ENCODE peak calls at places on chromosomes 7 and 10, in five cellular contexts. Z is sigmoid colon; S is activated CD4-positive, alpha-beta T cell treated with anti-CD3 and anti-CD28 coated beads, Interleukin-2, amount 50 U/mL, for 4 hours; M is mesothelial cell of epicardium; R is testis. Q is an unnamed sample.

GRCh38 chr7:106372595-106373318 is 88.0 kb upstream of the NAMPT start:
- DNase-seq in Z (no peak), S (no peak), M (no peak), R (no peak), Q (no peak)

GRCh38 chr10:62426086-62426485 is 51.9 kb downstream of the ZNF365 start:
- DNase-seq in Z (no peak), S (no peak), M (no peak), R (no peak), Q (no peak)

GRCh38 chr7:77506899-77507298 is 30.2 kb upstream of the PTPN12 start:
- DNase-seq in Z (no peak), S (no peak), M (no peak), R (no peak), Q (no peak)

GRCh38 chr10:71371750-71372166 is 25.0 kb upstream of the CDH23 start:
- DNase-seq in Z (no peak), S (no peak), M (no peak), R (no peak), Q (no peak)

GRCh38 chr10:104589871-104590270 is 51.2 kb upstream of the SORCS3 start:
- DNase-seq in Z (no peak), S (no peak), M (no peak), R (no peak), Q (no peak)

GRCh38 chr10:22486431-22486830 is 141.1 kb downstream of the SPAG6 start:
- DNase-seq in Z (no peak), S (no peak), M (no peak), R (no peak), Q (no peak)

GRCh38 chr7:54888736-54889082 is 129.7 kb upstream of the SEC61G start:
- DNase-seq in Z (no peak), S (no peak), M (no peak), R (no peak), Q (no peak)

GRCh38 chr7:22193361-22194016 is 163.5 kb downstream of the RAPGEF5 start:
- DNase-seq in Z (peak), S (no peak), M (peak), R (peak), Q (peak)

GRCh38 chr7:116224492-116225098 is 14.3 kb downstream of the TES start:
- DNase-seq in Z (no peak), S (no peak), M (no peak), R (no peak), Q (no peak)

GRCh38 chr7:13949450-13949849 is 40.0 kb downstream of the ETV1 start:
- DNase-seq in Z (no peak), S (no peak), M (no peak), R (no peak), Q (no peak)

GRCh38 chr7:105656922-105657521 is 75.7 kb upstream of the EFCAB10 start:
- DNase-seq in Z (peak), S (peak), M (no peak), R (peak), Q (peak)

GRCh38 chr10:27890971-27891370 is 107.9 kb downstream of the ODAD2 start:
- DNase-seq in Z (no peak), S (no peak), M (no peak), R (no peak), Q (no peak)

GRCh38 chr10:87804939-87805569 is 13.0 kb downstream of the ATAD1 start:
- DNase-seq in Z (no peak), S (no peak), M (no peak), R (no peak), Q (no peak)

GRCh38 chr7:151139071-151139521 is 28.4 kb downstream of the GBX1 start:
- DNase-seq in Z (peak), S (no peak), M (no peak), R (peak), Q (no peak)

GRCh38 chr7:23349484-23350157 is 50.5 kb downstream of the MALSU1 start:
- DNase-seq in Z (no peak), S (no peak), M (no peak), R (no peak), Q (no peak)

GRCh38 chr7:117269417-117269816 is 53.4 kb downstream of the WNT2 start:
- DNase-seq in Z (no peak), S (no peak), M (no peak), R (no peak), Q (no peak)

GRCh38 chr10:97537186-97537869 is 35.3 kb upstream of the ANKRD2 start:
- DNase-seq in Z (no peak), S (no peak), M (no peak), R (no peak), Q (no peak)

GRCh38 chr7:37578350-37578749 is 105.2 kb upstream of the GPR141 start:
- DNase-seq in Z (no peak), S (no peak), M (no peak), R (no peak), Q (no peak)

GRCh38 chr10:95475003-95475383 is 86.2 kb downstream of the SORBS1 start:
- DNase-seq in Z (no peak), S (no peak), M (no peak), R (no peak), Q (no peak)

GRCh38 chr7:145030754-145031153 is 194.9 kb upstream of the TPK1 start:
- DNase-seq in Z (no peak), S (no peak), M (no peak), R (no peak), Q (no peak)

GRCh38 chr7:47100815-47101435 is 481.0 kb downstream of the TNS3 start:
- DNase-seq in Z (no peak), S (no peak), M (no peak), R (peak), Q (peak)

GRCh38 chr10:132921086-132921485 is 21.3 kb downstream of the CFAP46 start:
- DNase-seq in Z (no peak), S (no peak), M (no peak), R (no peak), Q (no peak)

GRCh38 chr10:129853236-129853946 is 110.7 kb downstream of the EBF3 start:
- DNase-seq in Z (no peak), S (no peak), M (no peak), R (no peak), Q (no peak)

GRCh38 chr7:106110885-106111670 is 1.0 kb downstream of the SYPL1 start:
- DNase-seq in Z (no peak), S (no peak), M (no peak), R (no peak), Q (peak)

GRCh38 chr7:93890464-93891068 is at the start of gene TFPI2:
- DNase-seq in Z (peak), S (no peak), M (peak), R (peak), Q (peak)

GRCh38 chr7:30525409-30525808 is 20.8 kb upstream of the GGCT start:
- DNase-seq in Z (no peak), S (no peak), M (no peak), R (no peak), Q (no peak)

GRCh38 chr7:80284848-80285247 is 150.2 kb downstream of the GNAI1 start:
- DNase-seq in Z (no peak), S (no peak), M (no peak), R (no peak), Q (no peak)

Q was measured in thyroid gland.